ENCODE peak calls at places on chromosomes 13 and 19, in six cellular contexts. L is GM23338, B is MM.1S, A is PC-3, E is HCT116, Z is SK-N-SH. T is an unnamed sample.

GRCh38 chr13:39729161-39729560 is 73.7 kb downstream of the COG6 start:
- DNase-seq in L (no peak), E (no peak), Z (no peak), A (no peak), B (no peak), T (no peak)

GRCh38 chr13:110610955-110611595 is 4.3 kb upstream of the NAXD start:
- DNase-seq in B (peak; percentile 27), Z (no peak), A (peak; percentile 23), L (no peak), E (no peak), T (peak; percentile 17)

GRCh38 chr13:93727301-93728141 is 500.9 kb downstream of the GPC6 start:
- DNase-seq in B (no peak), A (peak; percentile 85), E (no peak), L (no peak), Z (no peak), T (peak; percentile 41)

GRCh38 chr19:53172892-53173291 is 14.0 kb upstream of the ZNF347 start:
- DNase-seq in E (no peak), B (no peak), L (no peak), Z (no peak), A (no peak), T (no peak)

GRCh38 chr19:2691951-2692350 is 10.5 kb downstream of the GNG7 start:
- DNase-seq in A (no peak), E (no peak), B (no peak), L (no peak), Z (no peak), T (no peak)

GRCh38 chr13:44396963-44397580 is 23.4 kb downstream of the SERP2 start:
- DNase-seq in Z (peak; percentile 77), A (no peak), L (no peak), B (no peak), E (no peak), T (no peak)

GRCh38 chr13:103615778-103616177 is 549.6 kb upstream of the SLC10A2 start:
- DNase-seq in A (no peak), E (no peak), B (no peak), L (no peak), Z (no peak), T (no peak)

GRCh38 chr13:26785845-26786630 is 25.5 kb upstream of the GPR12 start:
- DNase-seq in L (peak; percentile 79), A (no peak), B (peak; percentile 78), E (no peak), Z (no peak), T (no peak)

GRCh38 chr19:28221736-28222135 is 991.2 kb downstream of the UQCRFS1 start:
- DNase-seq in A (no peak), L (no peak), B (no peak), Z (no peak), E (no peak), T (no peak)

GRCh38 chr19:46745521-46746280 is at the start of gene FKRP:
- DNase-seq in B (no peak), A (no peak), L (peak; percentile 56), E (no peak), Z (peak; percentile 86), T (peak; percentile 54)

GRCh38 chr13:45715351-45715750 is 13.2 kb downstream of the CBY2 start:
- DNase-seq in Z (no peak), L (no peak), E (no peak), A (no peak), B (no peak), T (no peak)

GRCh38 chr13:65841156-65841555 is 1389.0 kb downstream of the PCDH9 start:
- DNase-seq in B (no peak), Z (no peak), E (no peak), L (no peak), A (no peak), T (no peak)

GRCh38 chr19:40056505-40056904 is 474 bp upstream of the ZNF780B start:
- DNase-seq in A (no peak), B (no peak), E (no peak), L (no peak), Z (no peak), T (no peak)

GRCh38 chr13:111323950-111324651 is 3.7 kb downstream of the TEX29 start:
- DNase-seq in Z (no peak), A (no peak), B (no peak), E (no peak), L (no peak), T (peak; percentile 30)

GRCh38 chr19:42577016-42577415 is 17.7 kb downstream of the CEACAM8 start:
- DNase-seq in B (no peak), Z (no peak), L (no peak), E (no peak), A (peak; percentile 10), T (no peak)

GRCh38 chr13:53250272-53250875 is 221.8 kb downstream of the OLFM4 start:
- DNase-seq in Z (peak; percentile 57), L (peak; percentile 92), A (peak; percentile 79), E (peak; percentile 56), B (peak; percentile 65), T (peak; percentile 85)

GRCh38 chr19:15944401-15944800 is 4.4 kb upstream of the OR10H4 start:
- DNase-seq in A (no peak), Z (no peak), L (peak; percentile 16), B (no peak), E (no peak), T (no peak)

GRCh38 chr19:50513746-50514345 is at the start of gene ASPDH:
- DNase-seq in A (no peak), B (no peak), Z (peak; percentile 67), E (no peak), L (no peak), T (no peak)

GRCh38 chr13:110116072-110116487 is 190.9 kb downstream of the COL4A1 start:
- DNase-seq in A (peak; percentile 76), B (no peak), Z (peak; percentile 65), E (peak; percentile 51), L (peak; percentile 89), T (peak; percentile 60)

GRCh38 chr19:55473201-55473600 is 3.2 kb upstream of the ZNF628 start:
- DNase-seq in E (no peak), A (no peak), B (no peak), L (no peak), Z (no peak), T (no peak)

GRCh38 chr19:55468054-55468393 is 3.5 kb upstream of the C19orf85 start:
- DNase-seq in Z (no peak), B (no peak), E (no peak), L (no peak), A (no peak), T (no peak)

GRCh38 chr19:55472463-55472862 is 4.0 kb upstream of the ZNF628 start:
- DNase-seq in A (peak; percentile 86), B (no peak), E (peak; percentile 96), Z (no peak), L (no peak), T (peak; percentile 67)

GRCh38 chr19:55473613-55474012 is 2.8 kb upstream of the ZNF628 start:
- DNase-seq in L (no peak), Z (no peak), B (no peak), E (no peak), A (no peak), T (peak; percentile 38)

GRCh38 chr19:55471266-55471665 is 5.2 kb upstream of the ZNF628 start:
- DNase-seq in L (no peak), B (no peak), E (no peak), A (no peak), Z (no peak), T (no peak)
- H3K4me1 ChIP-seq in L (peaks cover 13% of the 10 kb centered on the region), B (peaks cover 8% of the 10 kb centered on the region), E (peaks cover 38% of the 10 kb centered on the region), A (peaks cover 17% of the 10 kb centered on the region), Z (peaks cover 6% of the 10 kb centered on the region), T (peaks cover 13% of the 10 kb centered on the region)

DNA sequence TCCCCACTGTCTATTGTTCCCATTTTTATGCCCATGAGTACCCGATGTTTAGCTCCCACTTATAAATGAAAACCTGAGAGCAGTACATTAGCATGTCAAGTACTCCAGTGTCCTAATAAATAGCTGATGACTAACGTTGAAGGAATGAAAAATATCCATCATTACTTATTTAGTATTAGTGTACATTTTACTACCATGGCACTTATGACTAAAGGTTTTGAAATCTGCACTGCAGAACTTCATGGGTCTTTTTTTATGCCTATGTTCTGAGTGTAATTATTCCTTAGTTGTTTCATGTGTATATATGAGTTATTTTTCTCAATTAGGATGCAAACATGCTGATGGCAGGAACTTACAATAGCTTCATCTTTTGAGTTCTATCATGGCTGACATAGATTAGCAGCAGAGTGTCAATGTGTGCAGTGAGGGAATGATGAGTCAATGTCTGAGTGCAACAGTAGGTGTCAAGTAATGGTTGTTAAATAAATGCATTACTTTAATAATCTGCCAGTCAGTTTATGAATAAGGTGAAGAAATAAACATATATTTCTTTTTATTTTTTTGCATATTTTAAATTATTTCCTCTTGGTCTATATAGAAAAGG is 188.4 kb downstream of the ITGBL1 start:
- DNase-seq in B (no peak), A (peak; percentile 95), L (no peak), Z (no peak), E (no peak), T (peak; percentile 80)
- TF ChIP-seq EZH2phosphoT487 in B (no peak), A (no peak), L (no peak), Z (no peak), E (no peak), T (no peak)

GRCh38 chr13:99217461-99218101 is 16.9 kb downstream of the UBAC2 start:
- DNase-seq in A (no peak), E (no peak), B (no peak), L (no peak), Z (no peak), T (no peak)
- H3K4me1 ChIP-seq in A (no peaks in the 10 kb centered on the region), E (no peaks in the 10 kb centered on the region), B (no peaks in the 10 kb centered on the region), L (peaks cover 27% of the 10 kb centered on the region), Z (peaks cover 10% of the 10 kb centered on the region), T (no peaks in the 10 kb centered on the region)

GRCh38 chr13:98305670-98306069 is 128.6 kb upstream of the RNF113B start:
- DNase-seq in E (no peak), Z (no peak), B (no peak), L (no peak), A (no peak), T (no peak)

GRCh38 chr13:98308525-98308911 is 131.4 kb upstream of the RNF113B start:
- DNase-seq in E (no peak), Z (no peak), B (no peak), A (no peak), L (no peak), T (no peak)

GRCh38 chr13:98307392-98307743 is 130.3 kb upstream of the RNF113B start:
- DNase-seq in E (no peak), Z (no peak), A (no peak), B (no peak), L (no peak), T (no peak)

GRCh38 chr13:98309569-98310335 is 132.7 kb upstream of the RNF113B start:
- DNase-seq in Z (no peak), A (no peak), L (no peak), E (no peak), B (no peak), T (no peak)

DNA sequence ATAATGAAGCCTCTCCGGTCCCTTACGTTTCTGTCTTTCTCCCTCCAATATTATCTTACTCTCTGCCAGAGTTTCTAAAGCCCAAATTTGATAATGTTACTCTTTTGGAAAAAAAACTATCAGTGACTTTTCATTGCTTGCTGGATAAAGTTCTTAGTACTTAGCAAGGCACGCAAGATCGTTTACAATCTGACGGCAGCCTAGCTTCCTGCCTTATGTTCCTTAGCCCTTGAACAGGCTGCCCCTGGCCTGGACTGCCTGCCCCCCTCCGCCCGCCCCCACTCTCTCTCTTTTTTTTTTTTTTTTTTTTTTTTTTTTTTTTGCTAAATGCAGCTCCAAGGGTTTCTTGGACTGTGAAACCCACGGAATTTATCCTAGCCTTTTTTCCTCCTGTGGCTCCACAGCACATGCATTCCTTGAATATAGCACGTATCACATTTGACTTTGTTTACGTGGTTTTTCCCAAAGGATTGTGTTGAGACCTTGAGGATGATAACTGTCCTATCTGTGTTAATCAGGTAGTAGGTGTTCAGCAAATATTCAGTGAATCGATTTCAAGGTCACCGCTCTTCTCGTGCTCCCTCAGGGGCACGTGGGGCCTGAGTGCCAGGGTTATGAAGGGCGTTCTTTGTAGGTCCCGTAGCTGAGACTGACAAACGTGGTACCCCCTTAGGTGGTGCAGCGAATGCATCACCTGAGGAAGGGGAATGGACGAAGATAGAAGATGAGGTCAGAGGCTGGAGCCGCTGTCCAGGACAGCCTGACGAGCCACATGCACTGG is 130.9 kb upstream of the RNF113B start:
- DNase-seq in B (no peak), L (no peak), E (no peak), A (no peak), Z (no peak), T (no peak)
- TF ChIP-seq EZH2phosphoT487 in B (no peak), L (no peak), E (no peak), A (no peak), Z (no peak), T (no peak)

T was measured in GM23248.